ENCODE peak calls at places on chromosomes 4 and X, in seven cellular contexts. H, A, I, K, B, Q and S are unnamed samples.

GRCh38 chr4:617644-618330 is 7.6 kb upstream of the PDE6B start:
- DNase-seq in K (no peak), H (no peak), Q (no peak), A (peak; percentile 70), I (peak; percentile 49), B (no peak), S (peak; percentile 65)

GRCh38 chr4:44916406-44916805 is 190.1 kb upstream of the GNPDA2 start:
- DNase-seq in K (no peak), Q (peak; percentile 12), A (no peak), H (no peak), B (no peak), I (peak; percentile 3), S (no peak)

GRCh38 chrX:150482537-150483217 is 85.7 kb upstream of the MTM1 start:
- DNase-seq in I (peak; percentile 63), A (no peak), K (no peak), H (no peak), Q (no peak), B (no peak), S (no peak)

GRCh38 chr4:164012396-164013027 is 518.0 kb downstream of the TMA16 start:
- DNase-seq in B (peak; percentile 67), Q (no peak), A (peak; percentile 71), H (no peak), K (no peak), I (peak; percentile 27), S (peak; percentile 84)

GRCh38 chrX:55624403-55624802 is 1.2 kb downstream of the FOXR2 start:
- DNase-seq in B (no peak), A (no peak), H (no peak), I (no peak), Q (no peak), K (no peak), S (no peak)

GRCh38 chrX:47662144-47662657 is 3.2 kb upstream of the UXT start:
- DNase-seq in K (no peak), Q (no peak), A (no peak), H (no peak), B (no peak), I (peak; percentile 26), S (no peak)

GRCh38 chr4:1179089-1179441 is 6.7 kb upstream of the SPON2 start:
- DNase-seq in K (no peak), I (no peak), A (no peak), H (no peak), Q (no peak), B (no peak), S (no peak)

GRCh38 chrX:123731987-123732678 is 719 bp downstream of the THOC2 start:
- DNase-seq in Q (no peak), H (no peak), A (no peak), B (peak; percentile 21), K (peak; percentile 27), I (peak; percentile 23), S (peak; percentile 5)

GRCh38 chr4:8305851-8306361 is 36.4 kb downstream of the HTRA3 start:
- DNase-seq in B (peak; percentile 26), Q (no peak), K (peak; percentile 20), A (peak; percentile 46), H (no peak), I (no peak), S (peak; percentile 28)

GRCh38 chr4:41095973-41096372 is 118.4 kb downstream of the APBB2 start:
- DNase-seq in K (no peak), A (no peak), H (no peak), Q (no peak), B (no peak), I (peak; percentile 12), S (no peak)

GRCh38 chr4:185311113-185311888 is 84.4 kb downstream of the LRP2BP start:
- DNase-seq in H (no peak), K (no peak), Q (no peak), B (no peak), A (no peak), I (no peak), S (no peak)

GRCh38 chr4:145587088-145587487 is 32.1 kb upstream of the MMAA start:
- DNase-seq in I (no peak), A (no peak), H (no peak), K (no peak), B (no peak), Q (no peak), S (no peak)

GRCh38 chr4:37891221-37892159 is 606 bp downstream of the TBC1D1 start:
- DNase-seq in Q (no peak), I (peak; percentile 31), K (peak; percentile 40), H (peak; percentile 39), B (peak; percentile 19), A (peak; percentile 46), S (peak; percentile 75)

GRCh38 chr4:182918044-182918607 is 940 bp upstream of the DCTD start:
- DNase-seq in A (no peak), B (no peak), I (no peak), Q (no peak), H (no peak), K (no peak), S (no peak)

GRCh38 chr4:2874861-2875260 is 31.2 kb downstream of the ADD1 start:
- DNase-seq in A (no peak), I (no peak), B (no peak), H (no peak), K (no peak), Q (no peak), S (no peak)

GRCh38 chr4:178894126-178894525 is 1451.9 kb upstream of the AGA start:
- DNase-seq in B (no peak), I (no peak), Q (no peak), A (no peak), H (no peak), K (no peak), S (no peak)

GRCh38 chrX:136525738-136526606 is 6.0 kb upstream of the VGLL1 start:
- DNase-seq in A (no peak), B (no peak), Q (peak; percentile 4), H (no peak), K (peak; percentile 72), I (peak; percentile 45), S (no peak)

GRCh38 chrX:115690554-115691216 is 129.7 kb downstream of the PLS3 start:
- DNase-seq in I (peak; percentile 32), B (peak; percentile 60), H (no peak), K (no peak), Q (peak; percentile 71), A (peak; percentile 83), S (peak; percentile 89)

GRCh38 chr4:177116161-177116560 is 193.5 kb upstream of the NEIL3 start:
- DNase-seq in Q (no peak), A (no peak), H (no peak), I (no peak), B (no peak), K (no peak), S (no peak)

GRCh38 chrX:155094468-155095061 is 23.3 kb downstream of the BRCC3 start:
- DNase-seq in B (no peak), H (no peak), K (no peak), A (no peak), Q (no peak), I (no peak), S (peak; percentile 36)

GRCh38 chr4:140256335-140256734 is 102.4 kb upstream of the MAML3 start:
- DNase-seq in K (no peak), A (peak; percentile 50), Q (no peak), I (peak; percentile 57), H (no peak), B (no peak), S (no peak)

GRCh38 chr4:82578935-82579334 is 17.1 kb upstream of the TMEM150C start:
- DNase-seq in Q (no peak), K (no peak), I (no peak), A (no peak), H (no peak), B (no peak), S (peak; percentile 45)